ENCODE peak calls at places on chromosomes 11 and 22, in six cellular contexts. H is fibroblast of pulmonary artery, I is aorta, D is heart right ventricle, S is lower leg skin, P is body of pancreas. W is an unnamed sample.

GRCh38 chr11:114283422-114283821 is 12.8 kb upstream of the NNMT start:
- DNase-seq in H (no peak), I (no peak), D (no peak), S (no peak), P (no peak), W (no peak)

GRCh38 chr11:119027561-119028345 is 2.9 kb downstream of the SLC37A4 start:
- DNase-seq in H (no peak), I (no peak), D (no peak), S (no peak), P (no peak), W (no peak)

GRCh38 chr11:109972939-109973338 is 120.3 kb upstream of the ZC3H12C start:
- DNase-seq in H (no peak), I (no peak), D (no peak), S (no peak), P (no peak), W (no peak)

GRCh38 chr11:45641961-45642360 is 23.5 kb downstream of the CHST1 start:
- DNase-seq in H (no peak), I (no peak), D (no peak), S (peak), P (no peak), W (no peak)

GRCh38 chr11:15714641-15715399 is 600.1 kb downstream of the INSC start:
- DNase-seq in H (no peak), I (no peak), D (no peak), S (no peak), P (no peak), W (no peak)

GRCh38 chr11:118051611-118052461 is 25.0 kb upstream of the TMPRSS4 start:
- DNase-seq in H (no peak), I (no peak), D (no peak), S (peak), P (no peak), W (no peak)

GRCh38 chr11:105763594-105763993 is 153.7 kb downstream of the GRIA4 start:
- DNase-seq in H (no peak), I (no peak), D (no peak), S (no peak), P (no peak), W (no peak)

GRCh38 chr11:121281609-121282164 is 10.9 kb upstream of the SC5D start:
- DNase-seq in H (no peak), I (no peak), D (no peak), S (no peak), P (no peak), W (no peak)

GRCh38 chr11:47863189-47863892 is 15.2 kb upstream of the NUP160 start:
- DNase-seq in H (peak), I (no peak), D (no peak), S (no peak), P (no peak), W (peak)

GRCh38 chr11:1825039-1825740 is 9.6 kb upstream of the SYT8 start:
- DNase-seq in H (peak), I (peak), D (no peak), S (peak), P (peak), W (no peak)

GRCh38 chr11:34236572-34236971 is 121.2 kb downstream of the ABTB2 start:
- DNase-seq in H (no peak), I (no peak), D (no peak), S (no peak), P (no peak), W (no peak)

GRCh38 chr22:36860821-36861659 is at the start of gene NCF4:
- DNase-seq in H (no peak), I (no peak), D (peak), S (peak), P (peak), W (no peak)

GRCh38 chr11:80320765-80321164 is 879.9 kb upstream of the TENM4 start:
- DNase-seq in H (no peak), I (no peak), D (no peak), S (no peak), P (no peak), W (no peak)

DNA sequence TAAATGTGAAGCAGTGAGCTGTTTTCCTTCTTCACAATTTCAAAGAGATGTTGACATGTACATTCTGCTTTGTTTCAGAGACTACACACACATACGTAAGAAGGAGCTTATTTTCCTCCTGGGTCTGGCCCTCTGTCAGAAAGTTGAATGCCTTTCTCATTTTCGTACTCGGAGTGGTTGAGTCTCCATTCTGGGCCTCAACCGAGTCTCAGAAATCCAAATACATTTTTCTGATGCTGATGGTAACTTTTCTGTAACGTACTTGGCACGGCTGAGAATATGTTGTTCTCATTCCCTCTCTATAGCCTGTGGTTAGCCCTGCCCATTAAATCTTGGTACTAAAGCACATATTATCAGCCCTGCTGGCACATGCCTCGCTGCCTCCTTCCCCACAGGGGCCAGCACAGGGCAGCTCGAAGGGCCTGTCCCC is 25.3 kb downstream of the PARVA start:
- DNase-seq in H (peak), I (no peak), D (no peak), S (no peak), P (no peak), W (no peak)
- H3K4me3 ChIP-seq in H (no peak), I (no peak), D (no peak), S (no peak), P (no peak), W (no peak)

GRCh38 chr22:24741769-24742168 is 32.8 kb downstream of the PIWIL3 start:
- DNase-seq in H (no peak), I (no peak), D (no peak), S (no peak), P (no peak), W (no peak)

GRCh38 chr22:24736526-24737050 is 37.9 kb downstream of the PIWIL3 start:
- DNase-seq in H (no peak), I (no peak), D (no peak), S (no peak), P (no peak), W (no peak)

GRCh38 chr22:24744638-24745037 is 29.9 kb downstream of the PIWIL3 start:
- DNase-seq in H (peak), I (no peak), D (no peak), S (no peak), P (no peak), W (no peak)

GRCh38 chr22:24737582-24737981 is 36.9 kb downstream of the PIWIL3 start:
- DNase-seq in H (no peak), I (no peak), D (no peak), S (no peak), P (no peak), W (no peak)

DNA sequence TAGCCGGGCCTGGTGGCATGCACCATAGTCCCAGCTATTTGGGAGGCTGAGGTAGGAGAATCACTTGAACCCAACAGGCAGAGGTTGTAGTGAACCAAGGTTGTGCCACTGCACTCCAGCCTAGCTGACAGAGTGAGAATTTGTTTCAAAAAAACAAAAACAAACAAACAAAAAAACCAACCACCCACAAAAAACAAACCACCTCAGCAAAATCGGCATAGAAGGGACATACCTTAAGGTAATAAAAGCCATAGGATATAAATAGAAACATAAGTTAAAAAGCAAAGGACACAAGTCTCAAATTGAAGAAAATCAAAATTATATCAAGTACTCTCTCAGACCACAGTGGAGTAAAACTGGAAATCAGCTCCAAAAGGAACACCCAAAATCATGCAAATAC is 33.2 kb downstream of the PIWIL3 start:
- DNase-seq in H (no peak), I (no peak), D (no peak), S (no peak), P (no peak), W (no peak)
- H3K4me3 ChIP-seq in H (no peak), I (no peak), D (no peak), S (no peak), P (no peak), W (no peak)

DNA sequence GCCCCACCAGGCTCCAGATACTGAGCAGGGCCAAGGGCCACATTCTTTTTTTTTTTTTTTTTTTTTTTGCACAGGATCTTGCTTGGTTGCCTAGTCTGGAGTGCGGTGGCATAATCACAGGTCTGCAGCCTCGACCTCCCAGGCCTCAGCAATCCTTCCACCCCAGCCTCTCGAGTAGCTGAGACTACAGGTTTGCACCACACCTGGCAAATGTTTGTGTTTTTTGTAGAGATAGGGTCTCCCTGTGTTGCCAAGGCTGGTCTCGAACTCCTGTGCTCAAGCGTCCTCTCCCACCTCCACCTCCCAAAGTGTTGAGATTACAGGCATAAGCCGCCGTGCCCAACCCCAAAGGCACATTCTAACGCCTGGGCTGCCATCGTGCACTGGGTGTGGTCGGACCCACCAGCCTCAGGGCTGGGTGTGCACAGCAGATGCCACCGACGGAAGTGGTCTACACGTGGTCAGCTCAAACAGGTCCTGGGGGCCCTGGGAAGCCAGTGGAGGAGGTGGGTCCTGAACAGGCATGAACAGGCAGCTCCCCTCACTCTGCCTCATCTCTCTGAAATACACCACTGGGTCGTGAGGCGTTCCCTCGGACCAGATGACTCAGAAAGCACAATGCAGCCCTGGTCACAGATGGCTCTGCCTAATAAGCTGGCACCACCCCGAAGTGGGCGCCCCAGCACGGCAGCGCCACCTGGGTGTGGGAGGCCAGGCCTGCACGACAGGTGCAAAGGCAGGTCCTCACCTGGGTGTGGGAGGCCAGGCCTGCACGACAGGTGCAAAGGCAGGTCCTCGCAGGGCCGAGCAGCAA is 5.1 kb upstream of the B4GALNT4 start:
- DNase-seq in H (peak), I (peak), D (no peak), S (no peak), P (peak), W (no peak)
- H3K4me3 ChIP-seq in H (no peak), I (no peak), D (no peak), S (no peak), P (no peak), W (no peak)

DNA sequence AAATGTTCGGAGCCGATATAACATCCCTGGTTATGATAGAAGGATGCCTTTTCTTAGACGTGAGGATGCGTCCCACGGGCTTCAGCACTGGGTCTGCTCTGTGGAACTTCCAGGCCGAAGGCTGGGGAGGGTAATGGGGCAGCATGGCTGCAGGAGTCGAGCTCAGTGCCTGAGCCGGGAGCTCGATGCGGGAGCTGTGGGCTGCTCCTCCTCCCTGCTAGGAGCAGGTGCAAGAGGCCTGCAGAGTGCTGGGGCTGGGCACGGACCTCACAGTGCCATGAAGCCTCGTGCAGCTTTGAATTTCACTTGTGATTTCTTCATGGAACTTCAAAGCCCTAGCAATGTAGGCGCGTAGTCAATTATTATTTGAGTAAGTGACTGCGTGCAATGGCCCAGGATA is 6.0 kb downstream of the TUBA8 start:
- DNase-seq in H (no peak), I (peak), D (no peak), S (no peak), P (no peak), W (no peak)
- H3K4me3 ChIP-seq in H (no peak), I (no peak), D (no peak), S (no peak), P (no peak), W (no peak)

GRCh38 chr22:19174106-19175025 is 4.2 kb downstream of the SLC25A1 start:
- DNase-seq in H (peak), I (peak), D (no peak), S (no peak), P (peak), W (peak)

GRCh38 chr22:19175602-19176174 is 2.8 kb downstream of the SLC25A1 start:
- DNase-seq in H (no peak), I (no peak), D (no peak), S (no peak), P (no peak), W (no peak)

GRCh38 chr22:19172213-19173046 is 6.1 kb downstream of the SLC25A1 start:
- DNase-seq in H (no peak), I (no peak), D (no peak), S (no peak), P (no peak), W (no peak)

GRCh38 chr22:19175026-19175601 is 3.4 kb downstream of the SLC25A1 start:
- DNase-seq in H (no peak), I (no peak), D (no peak), S (no peak), P (no peak), W (no peak)

GRCh38 chr22:19173047-19174035 is 5.2 kb downstream of the SLC25A1 start:
- DNase-seq in H (no peak), I (peak), D (no peak), S (no peak), P (no peak), W (no peak)
- H3K4me3 ChIP-seq in H (peak), I (no peak), D (no peak), S (no peak), P (no peak), W (peak)

DNA sequence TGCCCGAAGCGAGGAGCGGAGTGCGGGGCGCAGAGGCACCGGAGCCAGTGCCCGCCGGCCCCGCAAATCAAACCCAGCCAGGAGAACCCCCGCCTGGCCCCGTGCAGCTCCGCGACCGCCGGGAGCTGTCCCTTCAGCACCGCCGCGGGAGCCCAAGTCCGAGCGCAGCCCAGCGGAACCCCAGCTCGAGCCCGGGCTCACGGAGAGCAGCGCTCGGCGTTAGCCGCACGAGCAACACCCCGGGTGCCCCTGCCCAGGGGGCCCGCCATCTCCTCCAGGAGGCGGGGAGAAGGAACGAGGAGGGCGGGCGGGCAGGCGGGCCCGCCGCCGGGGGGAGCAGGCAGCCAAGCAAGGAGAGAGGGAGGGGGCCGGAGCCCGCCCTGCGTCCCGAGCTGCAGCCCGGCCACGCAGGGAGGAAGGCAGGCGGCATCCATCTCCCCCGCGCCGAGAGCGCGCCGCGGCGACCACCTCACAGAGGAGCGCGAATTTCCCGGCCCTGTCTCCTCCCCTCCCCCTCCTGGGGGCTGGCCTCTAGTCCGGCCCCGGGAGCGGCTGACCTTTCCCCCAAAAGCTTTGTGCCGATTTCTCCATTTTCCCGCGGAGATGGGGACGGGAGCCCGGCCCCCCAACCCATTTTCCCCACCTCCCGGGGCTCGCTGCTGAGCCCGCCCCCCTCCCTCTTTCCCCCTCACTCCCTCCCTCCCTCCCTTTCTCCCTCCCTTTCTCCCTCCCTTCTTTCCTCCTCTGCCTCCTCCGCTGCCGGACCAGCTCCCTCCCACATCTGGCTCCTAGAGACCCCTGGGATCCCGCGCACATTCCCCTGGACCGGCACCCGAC is 623 bp downstream of the KCNC1 start:
- DNase-seq in H (peak), I (peak), D (peak), S (no peak), P (peak), W (peak)
- H3K4me3 ChIP-seq in H (no peak), I (no peak), D (peak), S (no peak), P (no peak), W (peak)

GRCh38 chr22:20437253-20438065 is at the start of gene SCARF2:
- DNase-seq in H (peak), I (peak), D (peak), S (peak), P (peak), W (no peak)
- H3K4me3 ChIP-seq in H (peak), I (peak), D (peak), S (peak), P (no peak), W (peak)

W was measured in brain microvascular endothelial cell.